ENCODE peak calls at places on chromosomes 11 and 22, in nine cellular contexts. L, Y, P, J, S, D, A, M and G are unnamed samples.

GRCh38 chr11:125588505-125588904 is 4.1 kb upstream of the STT3A start:
- DNase-seq in S (no peak), J (no peak), P (no peak), M (no peak), A (no peak), Y (no peak), L (no peak), D (no peak), G (no peak)

GRCh38 chr11:606245-606644 is 9.5 kb downstream of the IRF7 start:
- DNase-seq in L (no peak), J (peak; percentile 81), Y (no peak), P (peak; percentile 76), S (peak; percentile 79), D (no peak), A (no peak), M (no peak), G (no peak)

GRCh38 chr11:118988280-118988679 is 9.7 kb upstream of the CENATAC start:
- DNase-seq in D (no peak), S (peak; percentile 60), A (no peak), J (no peak), P (no peak), Y (no peak), M (no peak), L (no peak), G (no peak)

GRCh38 chr11:100965346-100965745 is 164.3 kb downstream of the PGR start:
- DNase-seq in D (no peak), J (no peak), Y (no peak), S (no peak), M (no peak), L (no peak), P (no peak), A (no peak), G (no peak)

GRCh38 chr11:17490232-17490631 is 13.6 kb upstream of the ABCC8 start:
- DNase-seq in S (no peak), L (no peak), D (no peak), P (no peak), M (no peak), Y (no peak), A (no peak), J (no peak), G (no peak)

GRCh38 chr11:87356428-87356827 is 318.7 kb downstream of the TMEM135 start:
- DNase-seq in J (no peak), S (no peak), M (no peak), P (no peak), A (peak; percentile 23), Y (no peak), L (no peak), D (no peak), G (no peak)

GRCh38 chr22:23969071-23969470 is 2.4 kb downstream of the DDTL start:
- DNase-seq in Y (no peak), A (no peak), S (no peak), D (no peak), J (no peak), P (no peak), M (no peak), L (no peak), G (no peak)

GRCh38 chr11:65134240-65134951 is at the start of gene SYVN1:
- DNase-seq in P (peak; percentile 90), L (peak; percentile 79), J (peak; percentile 91), S (peak; percentile 90), D (peak; percentile 96), A (peak; percentile 91), M (peak; percentile 89), Y (peak; percentile 51), G (peak; percentile 94)

GRCh38 chr11:45541693-45542434 is 123.6 kb downstream of the CHST1 start:
- DNase-seq in P (no peak), A (no peak), D (no peak), L (no peak), Y (no peak), M (no peak), J (no peak), S (no peak), G (no peak)

GRCh38 chr11:19759389-19759788 is 46.8 kb downstream of the NAV2 start:
- DNase-seq in Y (no peak), L (no peak), M (no peak), P (no peak), S (no peak), J (no peak), A (no peak), D (no peak), G (no peak)

GRCh38 chr11:72844356-72844755 is 30.1 kb downstream of the ATG16L2 start:
- DNase-seq in M (no peak), L (no peak), A (no peak), S (no peak), D (no peak), Y (peak; percentile 82), J (peak; percentile 36), P (peak; percentile 61), G (peak; percentile 11)

GRCh38 chr11:122046846-122047245 is 69.2 kb downstream of the BLID start:
- DNase-seq in M (no peak), J (no peak), L (no peak), D (no peak), P (peak; percentile 58), Y (no peak), A (no peak), S (no peak), G (no peak)

GRCh38 chr11:134508219-134508990 is 96.4 kb upstream of the B3GAT1 start:
- DNase-seq in A (no peak), M (no peak), S (no peak), L (no peak), J (no peak), D (no peak), Y (no peak), P (no peak), G (no peak)

GRCh38 chr11:116336540-116336939 is 436.2 kb downstream of the BUD13 start:
- DNase-seq in S (no peak), Y (no peak), L (no peak), D (no peak), M (no peak), J (no peak), P (no peak), A (no peak), G (no peak)

GRCh38 chr11:10409207-10409661 is 45.8 kb upstream of the AMPD3 start:
- DNase-seq in L (no peak), P (no peak), A (no peak), D (no peak), S (no peak), J (no peak), Y (no peak), M (peak; percentile 30), G (no peak)

GRCh38 chr11:96084610-96085348 is 160.9 kb upstream of the MTMR2 start:
- DNase-seq in Y (no peak), D (no peak), S (no peak), L (no peak), A (no peak), M (no peak), P (no peak), J (no peak), G (no peak)

DNA sequence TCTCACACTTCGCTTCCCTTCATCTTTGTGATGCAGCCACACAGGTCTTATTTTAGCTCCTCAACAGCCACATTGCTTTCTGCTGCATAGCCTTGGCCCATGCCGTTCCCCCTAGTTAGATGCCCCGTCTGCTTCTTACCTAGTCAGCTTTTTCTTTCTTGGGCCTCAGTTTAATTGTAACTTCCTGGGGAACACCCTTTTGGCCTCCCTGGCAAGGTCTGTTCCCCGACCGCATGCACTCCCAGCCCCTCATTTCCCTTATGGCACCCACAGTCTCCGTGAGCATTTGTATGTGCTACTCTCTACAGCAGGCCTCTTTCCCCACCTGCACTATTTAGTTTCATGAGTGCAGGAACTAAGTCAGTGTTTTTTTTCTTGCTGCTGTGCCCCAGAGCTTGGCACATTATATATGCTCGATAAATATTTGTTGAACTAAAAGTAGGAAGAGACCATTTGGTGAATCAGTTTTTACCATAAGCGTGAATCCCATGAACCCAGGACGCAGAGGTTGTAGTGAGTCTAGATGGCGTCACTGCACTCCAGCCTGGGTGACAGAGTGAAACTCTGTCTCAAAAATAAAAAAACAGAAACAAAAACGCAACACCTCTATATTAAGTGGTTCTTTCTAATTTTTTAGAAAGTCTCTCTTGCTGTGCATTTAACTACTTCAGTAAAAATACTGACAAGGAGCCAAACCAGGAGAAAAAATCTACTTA is 38.5 kb downstream of the TNRC6B start:
- DNase-seq in M (no peak), L (no peak), P (no peak), Y (no peak), A (peak; percentile 85), S (no peak), J (no peak), D (no peak), G (peak; percentile 72)
- H3K4me3 ChIP-seq in M (no peak overlapping the region), L (no peak overlapping the region), P (no peak overlapping the region), Y (no peak overlapping the region), A (peak overlapping the region; percentile 47), S (no peak overlapping the region), J (no peak overlapping the region), D (no peak overlapping the region), G (peak overlapping the region; percentile 34)

GRCh38 chr11:33716236-33716635 is 15.6 kb upstream of the C11orf91 start:
- DNase-seq in A (peak; percentile 36), M (no peak), Y (no peak), D (no peak), L (no peak), J (no peak), S (no peak), P (peak; percentile 47), G (peak; percentile 55)
- TF ChIP-seq CTCF in A (peak; percentile 45), M (peak; percentile 26), Y (peak; percentile 37), D (peak; percentile 57), L (no peak), J (no peak), S (peak; percentile 47), P (peak; percentile 50), G (peak; percentile 38)

GRCh38 chr11:57567512-57568329 is at the start of gene UBE2L6:
- DNase-seq in A (peak; percentile 64), P (peak; percentile 47), L (peak; percentile 29), M (peak; percentile 74), Y (no peak), S (peak; percentile 62), J (peak; percentile 82), D (peak; percentile 87), G (peak; percentile 66)

GRCh38 chr11:57568330-57568766 is 876 bp upstream of the UBE2L6 start:
- DNase-seq in S (peak; percentile 85), M (peak; percentile 90), L (peak; percentile 82), Y (peak; percentile 14), J (no peak), A (peak; percentile 85), P (peak; percentile 82), D (no peak), G (peak; percentile 87)

GRCh38 chr11:57566564-57567209 is 785 bp downstream of the UBE2L6 start:
- DNase-seq in D (no peak), S (no peak), M (peak; percentile 30), Y (no peak), L (no peak), J (no peak), A (no peak), P (peak; percentile 10), G (peak; percentile 30)

GRCh38 chr11:57567210-57567511 is 311 bp downstream of the UBE2L6 start:
- DNase-seq in Y (no peak), A (peak; percentile 34), P (no peak), S (no peak), D (no peak), M (peak; percentile 53), L (no peak), J (no peak), G (peak; percentile 34)

GRCh38 chr11:57566035-57566504 is 1.4 kb downstream of the UBE2L6 start:
- DNase-seq in M (peak; percentile 55), A (peak; percentile 76), D (no peak), J (peak; percentile 14), L (no peak), P (peak; percentile 54), S (peak; percentile 26), Y (peak; percentile 25), G (peak; percentile 76)
- H3K4me3 ChIP-seq in M (peak overlapping the region; percentile 82), A (peak overlapping the region; percentile 100), D (no peak overlapping the region), J (peak overlapping the region; percentile 76), L (peak overlapping the region; percentile 86), P (peak overlapping the region; percentile 87), S (peak overlapping the region; percentile 38), Y (peak overlapping the region; percentile 86), G (peak overlapping the region; percentile 88)

GRCh38 chr11:128948583-128948982 is 5.9 kb upstream of the TP53AIP1 start:
- DNase-seq in Y (no peak), L (no peak), A (peak; percentile 4), D (no peak), J (no peak), P (no peak), S (no peak), M (no peak), G (no peak)
- TF ChIP-seq CTCF in Y (peak; percentile 17), L (no peak), A (peak; percentile 11), D (no peak), J (no peak), P (peak; percentile 16), S (no peak), M (peak; percentile 43), G (peak; percentile 17)